ENCODE peak calls at places on chromosomes 12 and 14, in seven cellular contexts. Y is GM23338, V is breast epithelium, O is stomach, N is upper lobe of left lung, Z is transverse colon, X is HCT116. E is an unnamed sample.

GRCh38 chr14:94145902-94146527 is 16.6 kb upstream of the IFI27L2 start:
- DNase-seq in Y (no peak), V (no peak), O (no peak), N (no peak), Z (no peak), X (no peak), E (no peak)

GRCh38 chr14:64196668-64197411 is 97.3 kb downstream of the ESR2 start:
- DNase-seq in Y (peak; percentile 77), V (no peak), O (peak; percentile 40), N (peak; percentile 87), Z (no peak), X (no peak), E (no peak)

GRCh38 chr14:106039400-106039799 is 513.0 kb downstream of the TMEM121 start:
- DNase-seq in Y (peak; percentile 1), V (no peak), O (no peak), N (peak; percentile 63), Z (peak; percentile 29), X (peak; percentile 7), E (no peak)

GRCh38 chr14:102554835-102555819 is 37.3 kb upstream of the RCOR1 start:
- DNase-seq in Y (peak; percentile 95), V (no peak), O (peak; percentile 53), N (peak; percentile 73), Z (peak; percentile 64), X (no peak), E (no peak)

GRCh38 chr14:102591372-102591943 is 991 bp upstream of the RCOR1 start:
- DNase-seq in Y (peak; percentile 68), V (no peak), O (peak; percentile 28), N (peak; percentile 36), Z (peak; percentile 52), X (no peak), E (peak; percentile 14)

GRCh38 chr14:80606347-80606772 is 335.2 kb downstream of the CEP128 start:
- DNase-seq in Y (no peak), V (no peak), O (no peak), N (no peak), Z (no peak), X (no peak), E (no peak)

GRCh38 chr12:114152890-114153289 is 186.8 kb upstream of the RBM19 start:
- DNase-seq in Y (no peak), V (no peak), O (no peak), N (no peak), Z (no peak), X (no peak), E (peak; percentile 38)

GRCh38 chr14:104358528-104359300 is 220.3 kb downstream of the KIF26A start:
- DNase-seq in Y (no peak), V (peak; percentile 44), O (peak; percentile 13), N (peak; percentile 14), Z (no peak), X (no peak), E (no peak)

GRCh38 chr14:76245097-76245496 is 93.4 kb downstream of the GPATCH2L start:
- DNase-seq in Y (no peak), V (no peak), O (no peak), N (no peak), Z (no peak), X (no peak), E (no peak)

GRCh38 chr12:64400041-64400440 is 4.2 kb upstream of the XPOT start:
- DNase-seq in Y (peak; percentile 71), V (no peak), O (no peak), N (no peak), Z (no peak), X (no peak), E (no peak)

GRCh38 chr12:116736962-116737773 is 701 bp downstream of the SPRING1 start:
- DNase-seq in Y (peak; percentile 49), V (no peak), O (peak; percentile 31), N (peak; percentile 29), Z (peak; percentile 26), X (no peak), E (no peak)

GRCh38 chr14:32027255-32027939 is 49.7 kb upstream of the ARHGAP5 start:
- DNase-seq in Y (no peak), V (no peak), O (no peak), N (no peak), Z (no peak), X (no peak), E (no peak)

GRCh38 chr12:81136519-81136918 is 58.6 kb downstream of the ACSS3 start:
- DNase-seq in Y (no peak), V (no peak), O (no peak), N (no peak), Z (no peak), X (no peak), E (no peak)

GRCh38 chr14:72518809-72519377 is 375.0 kb downstream of the DPF3 start:
- DNase-seq in Y (no peak), V (no peak), O (no peak), N (no peak), Z (no peak), X (no peak), E (no peak)

DNA sequence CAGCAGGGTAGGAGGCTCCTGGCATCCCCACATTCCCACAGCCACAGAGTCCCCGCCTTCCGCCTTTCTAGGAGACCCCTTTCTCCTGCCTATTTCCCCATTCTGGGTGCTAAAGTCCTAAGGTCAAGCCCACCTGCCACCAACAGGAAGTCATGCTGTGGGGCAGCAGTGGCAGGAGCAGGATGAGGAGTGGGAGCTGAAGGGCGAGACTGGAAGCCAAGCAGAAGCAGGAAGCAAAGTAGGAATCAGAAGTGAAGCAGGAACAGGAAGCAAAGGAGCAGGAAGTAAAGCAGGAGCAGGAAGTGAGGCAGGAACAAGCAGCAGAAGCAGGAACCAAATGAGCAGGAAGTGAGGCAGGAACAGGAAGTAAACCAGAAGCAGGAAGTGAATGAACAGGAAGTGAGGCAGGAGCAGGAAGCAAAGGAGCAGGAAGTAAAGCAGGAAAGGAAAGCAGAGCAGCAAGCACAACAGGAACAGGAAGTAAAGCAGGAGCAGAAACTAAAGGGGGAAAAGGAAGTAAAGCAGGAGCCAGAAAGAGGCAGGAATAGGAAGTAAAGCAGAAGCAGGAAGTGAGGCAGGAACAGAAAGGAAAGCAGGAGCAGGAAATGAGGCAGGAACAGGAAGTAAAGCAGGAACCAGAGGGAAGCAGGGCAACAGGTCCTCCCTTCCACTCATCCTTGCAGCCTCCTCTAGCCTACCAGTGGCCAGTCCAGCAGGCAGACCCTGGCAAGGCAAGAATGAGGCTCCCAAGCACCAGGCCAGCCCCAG is 38.3 kb upstream of the RIMBP2 start:
- DNase-seq in Y (no peak), V (no peak), O (no peak), N (no peak), Z (no peak), X (no peak), E (no peak)
- H3K27ac ChIP-seq in Y (no peak overlapping the region), V (no peak overlapping the region), O (no peak overlapping the region), N (no peak overlapping the region), Z (no peak overlapping the region), X (peak overlapping the region; percentile 38), E (no peak overlapping the region)

GRCh38 chr12:107759410-107759809 is 1.5 kb downstream of the PRDM4 start:
- DNase-seq in Y (no peak), V (no peak), O (no peak), N (peak; percentile 27), Z (peak; percentile 53), X (peak; percentile 47), E (peak; percentile 22)
- H3K4me3 ChIP-seq in Y (peak overlapping the region; percentile 81), V (peak overlapping the region; percentile 93), O (peak overlapping the region; percentile 83), N (peak overlapping the region; percentile 87), Z (no peak overlapping the region), X (peak overlapping the region; percentile 85), E (peak overlapping the region; percentile 81)

DNA sequence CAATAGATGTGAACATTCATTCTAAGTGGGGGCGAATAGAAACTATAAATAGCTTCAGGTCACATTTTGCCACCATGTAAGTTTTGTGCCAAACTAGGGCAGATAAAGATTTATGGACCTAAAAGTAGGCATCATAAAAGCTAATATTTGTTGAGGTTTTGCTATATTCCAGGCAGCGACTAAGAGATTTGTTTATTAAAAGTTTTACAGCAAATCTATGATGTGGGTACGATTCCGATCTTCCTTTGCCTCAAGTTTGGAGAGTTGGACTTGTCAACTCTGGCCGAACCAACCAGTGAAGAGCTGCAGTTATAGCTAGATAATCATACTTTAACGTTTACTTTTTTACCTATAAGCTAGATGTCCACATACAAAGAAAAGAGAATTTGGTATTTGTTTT is 1.6 kb downstream of the MAPK1IP1L start:
- DNase-seq in Y (no peak), V (no peak), O (no peak), N (no peak), Z (no peak), X (no peak), E (no peak)
- TF ChIP-seq POLR2AphosphoS5 in Y (no peak), V (no peak), O (no peak), N (no peak), Z (no peak), X (peak; percentile 11), E (peak; percentile 33)

DNA sequence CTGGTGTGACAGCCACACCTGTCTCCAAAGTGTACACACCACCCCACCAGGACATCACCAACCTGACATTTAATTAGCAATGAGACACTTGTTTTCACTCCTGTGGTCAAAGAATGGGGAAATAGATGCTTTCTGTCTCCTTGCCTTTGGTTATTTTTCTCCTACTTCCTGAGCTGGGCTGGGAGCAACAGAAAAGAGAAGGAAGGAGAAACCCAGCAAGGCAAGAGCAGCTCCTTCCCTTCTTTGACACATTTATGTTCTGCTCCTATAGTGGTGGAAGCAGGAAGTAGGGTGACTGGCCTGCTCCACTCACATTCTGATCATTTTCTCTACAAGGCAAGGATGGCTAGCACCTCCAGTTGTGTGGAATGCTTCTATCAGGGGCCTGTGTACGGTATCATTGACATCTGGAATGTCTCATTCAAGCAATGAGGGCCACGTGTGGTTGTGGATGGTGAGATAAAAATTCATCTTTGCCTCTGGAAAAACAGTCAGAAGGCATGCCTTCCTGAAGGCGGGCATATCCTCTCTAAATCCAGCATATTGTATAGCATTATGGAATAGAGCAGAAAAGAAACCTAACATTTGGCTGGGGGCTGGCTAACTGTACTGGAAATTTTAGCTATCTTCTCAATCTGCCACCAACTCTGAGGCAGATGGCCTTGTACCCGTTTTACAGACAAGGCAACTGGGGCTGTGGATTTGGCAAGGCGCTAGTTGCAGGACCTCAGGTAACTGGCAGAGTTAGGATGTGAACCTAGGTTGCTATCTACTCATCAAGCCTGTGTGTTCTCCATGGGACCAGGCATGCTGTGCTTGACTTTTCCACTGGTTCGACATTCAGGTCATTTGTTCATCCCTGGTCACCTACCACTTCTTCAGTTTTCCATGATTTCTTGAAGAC is 24.7 kb upstream of the LGALS3 start:
- DNase-seq in Y (no peak), V (no peak), O (no peak), N (peak; percentile 53), Z (no peak), X (no peak), E (no peak)
- H3K27ac ChIP-seq in Y (no peak overlapping the region), V (peak overlapping the region; percentile 99), O (peak overlapping the region; percentile 89), N (peak overlapping the region; percentile 93), Z (peak overlapping the region; percentile 93), X (peak overlapping the region; percentile 94), E (peak overlapping the region; percentile 89)

GRCh38 chr12:45217846-45218245 is 2.0 kb downstream of the ANO6 start:
- DNase-seq in Y (no peak), V (no peak), O (no peak), N (no peak), Z (no peak), X (no peak), E (no peak)
- H3K4me3 ChIP-seq in Y (peak overlapping the region; percentile 69), V (peak overlapping the region; percentile 71), O (peak overlapping the region; percentile 77), N (peak overlapping the region; percentile 86), Z (no peak overlapping the region), X (peak overlapping the region; percentile 79), E (peak overlapping the region; percentile 75)

GRCh38 chr12:56676851-56677601 is 11.1 kb downstream of the PTGES3 start:
- DNase-seq in Y (no peak), V (no peak), O (no peak), N (peak; percentile 13), Z (peak; percentile 34), X (no peak), E (no peak)
- TF ChIP-seq POLR2AphosphoS5 in Y (no peak), V (no peak), O (no peak), N (no peak), Z (peak; percentile 20), X (no peak), E (no peak)